ENCODE peak calls at places on chromosomes 4 and X, in five cellular contexts. J is stimulated activated naive CD4-positive, alpha-beta T cell; I is foreskin fibroblast; P is activated T-helper 1 cell treated with Interleukin-2 at 50 U/mL for 16 hours; M is DMS 273 treated with DMSO at 0.1 percent for 48 hours. D is an unnamed sample.

GRCh38 chr4:38008493-38009120 is 48.4 kb downstream of the PTTG2 start:
- DNase-seq in P (no peak), J (no peak), M (no peak), I (no peak), D (no peak)

GRCh38 chr4:109755656-109756055 is 25.8 kb upstream of the PLA2G12A start:
- DNase-seq in J (no peak), I (no peak), M (no peak), P (no peak), D (no peak)

GRCh38 chr4:189117426-189117825 is 823.2 kb upstream of the FRG1 start:
- DNase-seq in M (no peak), I (peak; percentile 9), J (no peak), P (no peak), D (no peak)

GRCh38 chr4:161931089-161931488 is 232.7 kb downstream of the FSTL5 start:
- DNase-seq in M (no peak), J (no peak), P (no peak), I (peak; percentile 6), D (no peak)

GRCh38 chrX:23901805-23902204 is 5.9 kb downstream of the APOO start:
- DNase-seq in I (peak; percentile 80), P (no peak), J (peak; percentile 28), M (peak; percentile 47), D (peak; percentile 67)

GRCh38 chr4:122636697-122637096 is 15.8 kb upstream of the IL21 start:
- DNase-seq in P (no peak), M (no peak), J (no peak), I (peak; percentile 47), D (no peak)

GRCh38 chr4:39037491-39037825 is 5.2 kb upstream of the TMEM156 start:
- DNase-seq in M (no peak), J (no peak), P (no peak), I (peak; percentile 53), D (no peak)

GRCh38 chr4:100823066-100823992 is 305.5 kb upstream of the EMCN start:
- DNase-seq in J (no peak), I (peak; percentile 36), M (no peak), P (no peak), D (no peak)

GRCh38 chr4:165297626-165298025 is 29.8 kb upstream of the MSMO1 start:
- DNase-seq in M (no peak), J (no peak), P (no peak), I (no peak), D (no peak)

GRCh38 chr4:13893987-13894386 is 266.5 kb upstream of the BOD1L1 start:
- DNase-seq in P (no peak), I (no peak), M (no peak), J (no peak), D (no peak)

D was measured in AG08395.